ENCODE peak calls at places on chromosomes 2 and 18, in seven cellular contexts. One of them, this sample, is unnamed.

GRCh38 chr2:20050104-20050711 is 1.2 kb downstream of the LAPTM4A start:
- DNase-seq in Calu3: no peak
- DNase-seq in upper lobe of left lung: no peak
- DNase-seq in HFFc6: peak; percentile 51
- DNase-seq in astrocyte: peak; percentile 73
- DNase-seq in PC-3: peak; percentile 82
- DNase-seq in nephron progenitor cell: no peak
- DNase-seq in this sample: peak; percentile 80

GRCh38 chr2:64727843-64728463 is 74.2 kb upstream of the SERTAD2 start:
- DNase-seq in astrocyte: no peak
- DNase-seq in nephron progenitor cell: peak; percentile 16
- DNase-seq in HFFc6: no peak
- DNase-seq in upper lobe of left lung: peak; percentile 45
- DNase-seq in PC-3: no peak
- DNase-seq in Calu3: no peak
- DNase-seq in this sample: no peak

GRCh38 chr2:208346756-208347155 is 59.8 kb upstream of the PTH2R start:
- DNase-seq in upper lobe of left lung: no peak
- DNase-seq in HFFc6: no peak
- DNase-seq in nephron progenitor cell: no peak
- DNase-seq in PC-3: no peak
- DNase-seq in astrocyte: no peak
- DNase-seq in Calu3: no peak
- DNase-seq in this sample: no peak

GRCh38 chr2:51812138-51812866 is 780.4 kb upstream of the NRXN1 start:
- DNase-seq in Calu3: no peak
- DNase-seq in upper lobe of left lung: no peak
- DNase-seq in astrocyte: peak; percentile 63
- DNase-seq in nephron progenitor cell: no peak
- DNase-seq in HFFc6: peak; percentile 25
- DNase-seq in PC-3: peak; percentile 83
- DNase-seq in this sample: peak; percentile 28

GRCh38 chr2:45483997-45484396 is 127.1 kb downstream of the SRBD1 start:
- DNase-seq in astrocyte: no peak
- DNase-seq in upper lobe of left lung: no peak
- DNase-seq in nephron progenitor cell: no peak
- DNase-seq in HFFc6: peak; percentile 3
- DNase-seq in Calu3: peak; percentile 2
- DNase-seq in PC-3: peak; percentile 29
- DNase-seq in this sample: peak; percentile 13

GRCh38 chr2:115160523-115161521 is 718.4 kb downstream of the DPP10 start:
- DNase-seq in upper lobe of left lung: peak; percentile 87
- DNase-seq in PC-3: no peak
- DNase-seq in astrocyte: no peak
- DNase-seq in nephron progenitor cell: peak; percentile 83
- DNase-seq in HFFc6: no peak
- DNase-seq in Calu3: no peak
- DNase-seq in this sample: no peak

GRCh38 chr2:72915907-72916742 is 1.2 kb upstream of the EMX1 start:
- DNase-seq in PC-3: peak; percentile 58
- DNase-seq in Calu3: peak; percentile 74
- DNase-seq in upper lobe of left lung: peak; percentile 91
- DNase-seq in nephron progenitor cell: peak; percentile 71
- DNase-seq in astrocyte: no peak
- DNase-seq in HFFc6: no peak
- DNase-seq in this sample: peak; percentile 24

GRCh38 chr2:111048856-111049551 is 71.7 kb upstream of the BCL2L11 start:
- DNase-seq in Calu3: no peak
- DNase-seq in HFFc6: no peak
- DNase-seq in PC-3: no peak
- DNase-seq in nephron progenitor cell: no peak
- DNase-seq in astrocyte: no peak
- DNase-seq in upper lobe of left lung: no peak
- DNase-seq in this sample: no peak

GRCh38 chr2:28228419-28228995 is 164.2 kb upstream of the FOSL2 start:
- DNase-seq in nephron progenitor cell: no peak
- DNase-seq in Calu3: no peak
- DNase-seq in PC-3: peak; percentile 9
- DNase-seq in astrocyte: no peak
- DNase-seq in upper lobe of left lung: no peak
- DNase-seq in HFFc6: no peak
- DNase-seq in this sample: no peak

GRCh38 chr2:220504890-220505564 is 877.6 kb downstream of the SLC4A3 start:
- DNase-seq in Calu3: peak; percentile 18
- DNase-seq in HFFc6: peak; percentile 51
- DNase-seq in PC-3: peak; percentile 86
- DNase-seq in astrocyte: peak; percentile 45
- DNase-seq in upper lobe of left lung: no peak
- DNase-seq in nephron progenitor cell: no peak
- DNase-seq in this sample: peak; percentile 38

GRCh38 chr18:22639026-22639463 is 221.3 kb upstream of the CTAGE1 start:
- DNase-seq in astrocyte: peak; percentile 96
- DNase-seq in nephron progenitor cell: no peak
- DNase-seq in upper lobe of left lung: no peak
- DNase-seq in HFFc6: peak; percentile 59
- DNase-seq in PC-3: peak; percentile 76
- DNase-seq in Calu3: no peak
- DNase-seq in this sample: peak; percentile 81

GRCh38 chr18:3104190-3105054 is 91.5 kb upstream of the LPIN2 start:
- DNase-seq in upper lobe of left lung: no peak
- DNase-seq in PC-3: peak; percentile 83
- DNase-seq in Calu3: no peak
- DNase-seq in HFFc6: peak; percentile 45
- DNase-seq in nephron progenitor cell: no peak
- DNase-seq in astrocyte: peak; percentile 73
- DNase-seq in this sample: peak; percentile 80

GRCh38 chr18:60935046-60935445 is 398.2 kb upstream of the CDH20 start:
- DNase-seq in upper lobe of left lung: no peak
- DNase-seq in HFFc6: no peak
- DNase-seq in Calu3: no peak
- DNase-seq in astrocyte: peak; percentile 53
- DNase-seq in nephron progenitor cell: no peak
- DNase-seq in PC-3: no peak
- DNase-seq in this sample: no peak

GRCh38 chr2:146801886-146802285 is 1042.9 kb upstream of the ACVR2A start:
- DNase-seq in Calu3: no peak
- DNase-seq in nephron progenitor cell: no peak
- DNase-seq in astrocyte: no peak
- DNase-seq in PC-3: peak; percentile 66
- DNase-seq in HFFc6: no peak
- DNase-seq in upper lobe of left lung: no peak
- DNase-seq in this sample: no peak

GRCh38 chr2:232568161-232568560 is 17.7 kb downstream of the EIF4E2 start:
- DNase-seq in Calu3: peak; percentile 30
- DNase-seq in astrocyte: peak; percentile 81
- DNase-seq in PC-3: peak; percentile 83
- DNase-seq in upper lobe of left lung: no peak
- DNase-seq in nephron progenitor cell: no peak
- DNase-seq in HFFc6: peak; percentile 91
- DNase-seq in this sample: peak; percentile 89

GRCh38 chr2:232563580-232563979 is 13.1 kb downstream of the EIF4E2 start:
- DNase-seq in HFFc6: peak; percentile 56
- DNase-seq in astrocyte: peak; percentile 67
- DNase-seq in nephron progenitor cell: no peak
- DNase-seq in upper lobe of left lung: no peak
- DNase-seq in Calu3: no peak
- DNase-seq in PC-3: peak; percentile 38
- DNase-seq in this sample: no peak

GRCh38 chr2:232562515-232563151 is 12.1 kb downstream of the EIF4E2 start:
- DNase-seq in Calu3: no peak
- DNase-seq in nephron progenitor cell: no peak
- DNase-seq in astrocyte: no peak
- DNase-seq in HFFc6: no peak
- DNase-seq in upper lobe of left lung: no peak
- DNase-seq in PC-3: no peak
- DNase-seq in this sample: no peak
- TF ChIP-seq CTCF in Calu3: no peak
- TF ChIP-seq CTCF in nephron progenitor cell: no peak
- TF ChIP-seq CTCF in astrocyte: no peak
- TF ChIP-seq CTCF in HFFc6: peak; percentile 10
- TF ChIP-seq CTCF in upper lobe of left lung: no peak
- TF ChIP-seq CTCF in PC-3: peak; percentile 21
- TF ChIP-seq CTCF in this sample: no peak

GRCh38 chr2:58133395-58133794 is 86.8 kb downstream of the VRK2 start:
- DNase-seq in HFFc6: no peak
- DNase-seq in upper lobe of left lung: no peak
- DNase-seq in nephron progenitor cell: no peak
- DNase-seq in Calu3: no peak
- DNase-seq in astrocyte: no peak
- DNase-seq in PC-3: peak; percentile 32
- DNase-seq in this sample: no peak

GRCh38 chr2:58135861-58136260 is 89.3 kb downstream of the VRK2 start:
- DNase-seq in PC-3: no peak
- DNase-seq in upper lobe of left lung: no peak
- DNase-seq in astrocyte: no peak
- DNase-seq in nephron progenitor cell: no peak
- DNase-seq in HFFc6: no peak
- DNase-seq in Calu3: no peak
- DNase-seq in this sample: no peak

GRCh38 chr2:58130238-58130637 is 83.6 kb downstream of the VRK2 start:
- DNase-seq in nephron progenitor cell: no peak
- DNase-seq in astrocyte: no peak
- DNase-seq in HFFc6: no peak
- DNase-seq in upper lobe of left lung: no peak
- DNase-seq in Calu3: no peak
- DNase-seq in PC-3: no peak
- DNase-seq in this sample: no peak

GRCh38 chr2:58127111-58127510 is 80.5 kb downstream of the VRK2 start:
- DNase-seq in HFFc6: no peak
- DNase-seq in nephron progenitor cell: no peak
- DNase-seq in PC-3: no peak
- DNase-seq in upper lobe of left lung: no peak
- DNase-seq in astrocyte: no peak
- DNase-seq in Calu3: no peak
- DNase-seq in this sample: no peak

GRCh38 chr2:58131191-58132011 is 84.8 kb downstream of the VRK2 start:
- DNase-seq in HFFc6: no peak
- DNase-seq in PC-3: no peak
- DNase-seq in astrocyte: peak; percentile 69
- DNase-seq in Calu3: no peak
- DNase-seq in upper lobe of left lung: no peak
- DNase-seq in nephron progenitor cell: peak; percentile 13
- DNase-seq in this sample: no peak
- TF ChIP-seq CTCF in HFFc6: peak; percentile 55
- TF ChIP-seq CTCF in PC-3: peak; percentile 49
- TF ChIP-seq CTCF in astrocyte: no peak
- TF ChIP-seq CTCF in Calu3: no peak
- TF ChIP-seq CTCF in upper lobe of left lung: no peak
- TF ChIP-seq CTCF in nephron progenitor cell: no peak
- TF ChIP-seq CTCF in this sample: peak; percentile 13

GRCh38 chr18:36899289-36899688 is 70.4 kb downstream of the KIAA1328 start:
- DNase-seq in PC-3: peak; percentile 48
- DNase-seq in Calu3: no peak
- DNase-seq in astrocyte: no peak
- DNase-seq in nephron progenitor cell: no peak
- DNase-seq in HFFc6: peak; percentile 39
- DNase-seq in upper lobe of left lung: no peak
- DNase-seq in this sample: peak; percentile 43
- TF ChIP-seq CTCF in PC-3: peak; percentile 50
- TF ChIP-seq CTCF in Calu3: peak; percentile 26
- TF ChIP-seq CTCF in astrocyte: no peak
- TF ChIP-seq CTCF in nephron progenitor cell: peak; percentile 21
- TF ChIP-seq CTCF in HFFc6: peak; percentile 72
- TF ChIP-seq CTCF in upper lobe of left lung: no peak
- TF ChIP-seq CTCF in this sample: peak; percentile 36

DNA sequence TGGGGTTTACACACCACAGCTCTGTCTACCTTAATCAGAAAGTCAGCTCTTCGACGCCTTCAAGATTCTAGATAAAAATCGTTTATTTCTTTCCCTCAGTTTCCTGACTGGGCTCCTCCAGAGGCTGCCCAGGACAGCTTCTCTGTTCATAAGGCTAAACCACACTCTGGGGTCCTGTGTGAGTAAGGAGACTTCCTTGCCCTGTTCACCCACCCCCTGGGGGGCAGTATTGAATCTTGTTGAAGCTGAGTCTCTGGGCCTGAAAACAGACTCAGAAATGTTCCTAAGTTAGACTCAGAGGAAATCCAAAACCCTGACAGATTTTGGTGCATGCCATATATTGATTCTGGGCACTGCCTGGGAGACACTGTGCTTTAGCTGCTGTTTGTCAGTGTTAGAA is 43.0 kb downstream of the G6PC2 start:
- DNase-seq in upper lobe of left lung: no peak
- DNase-seq in PC-3: no peak
- DNase-seq in astrocyte: no peak
- DNase-seq in HFFc6: no peak
- DNase-seq in nephron progenitor cell: peak; percentile 5
- DNase-seq in Calu3: peak; percentile 77
- DNase-seq in this sample: no peak
- TF ChIP-seq CTCF in upper lobe of left lung: no peak
- TF ChIP-seq CTCF in PC-3: peak; percentile 40
- TF ChIP-seq CTCF in astrocyte: no peak
- TF ChIP-seq CTCF in HFFc6: no peak
- TF ChIP-seq CTCF in nephron progenitor cell: no peak
- TF ChIP-seq CTCF in Calu3: peak; percentile 19
- TF ChIP-seq CTCF in this sample: no peak

DNA sequence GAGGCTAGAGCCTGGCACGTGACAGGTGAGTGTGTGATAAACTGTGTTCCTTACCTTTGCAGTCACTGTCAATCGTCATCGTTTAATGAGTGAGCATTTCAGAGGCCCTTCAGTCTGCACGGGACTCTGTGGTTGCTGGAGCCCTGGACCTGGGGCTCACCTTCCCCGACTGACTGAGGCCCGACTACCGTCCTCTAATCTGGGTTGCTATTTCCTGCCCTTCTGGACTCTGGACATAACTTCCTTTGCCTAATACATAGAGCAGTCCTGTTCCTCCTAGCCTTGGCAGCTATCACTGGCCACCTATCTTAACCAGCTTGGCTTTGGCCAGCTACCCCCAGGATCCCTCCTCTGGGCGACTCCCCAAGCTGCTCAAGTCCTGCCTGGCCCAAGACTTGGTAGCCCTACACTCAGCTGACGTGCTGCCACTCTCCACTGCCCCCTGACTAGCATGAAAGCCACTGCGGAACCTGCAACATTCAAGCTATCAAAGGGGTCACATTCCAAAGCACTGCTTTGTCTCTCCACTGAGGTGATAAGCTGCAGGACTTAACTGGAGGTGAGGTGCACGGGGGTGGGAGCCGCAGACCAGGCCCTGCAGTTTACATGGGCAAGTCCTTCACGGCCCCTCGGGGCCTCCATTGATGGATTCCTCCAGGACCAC is 11.1 kb upstream of the RAB17 start:
- DNase-seq in nephron progenitor cell: no peak
- DNase-seq in Calu3: no peak
- DNase-seq in HFFc6: no peak
- DNase-seq in astrocyte: no peak
- DNase-seq in PC-3: no peak
- DNase-seq in upper lobe of left lung: no peak
- DNase-seq in this sample: no peak
- TF ChIP-seq CTCF in nephron progenitor cell: no peak
- TF ChIP-seq CTCF in Calu3: no peak
- TF ChIP-seq CTCF in HFFc6: peak; percentile 24
- TF ChIP-seq CTCF in astrocyte: no peak
- TF ChIP-seq CTCF in PC-3: peak; percentile 10
- TF ChIP-seq CTCF in upper lobe of left lung: no peak
- TF ChIP-seq CTCF in this sample: no peak

GRCh38 chr2:105344704-105345345 is 7.5 kb downstream of the C2orf49 start:
- DNase-seq in Calu3: no peak
- DNase-seq in upper lobe of left lung: no peak
- DNase-seq in HFFc6: peak; percentile 53
- DNase-seq in nephron progenitor cell: no peak
- DNase-seq in astrocyte: no peak
- DNase-seq in PC-3: peak; percentile 77
- DNase-seq in this sample: peak; percentile 58
- TF ChIP-seq CTCF in Calu3: no peak
- TF ChIP-seq CTCF in upper lobe of left lung: no peak
- TF ChIP-seq CTCF in HFFc6: peak; percentile 79
- TF ChIP-seq CTCF in nephron progenitor cell: peak; percentile 28
- TF ChIP-seq CTCF in astrocyte: peak; percentile 47
- TF ChIP-seq CTCF in PC-3: peak; percentile 75
- TF ChIP-seq CTCF in this sample: peak; percentile 44